ENCODE peak calls at places on chromosomes 11 and 22, in five cellular contexts. One of them, this sample, is unnamed.

GRCh38 chr22:23838686-23839468 is at the start of gene DERL3:
- DNase-seq in GM18507: peak
- DNase-seq in CD8-positive, alpha-beta memory T cell: peak
- DNase-seq in fibroblast of lung: peak
- DNase-seq in adipocyte: peak
- DNase-seq in this sample: peak

GRCh38 chr11:129724866-129725265 is 90.8 kb upstream of the TMEM45B start:
- DNase-seq in GM18507: no peak
- DNase-seq in CD8-positive, alpha-beta memory T cell: no peak
- DNase-seq in fibroblast of lung: no peak
- DNase-seq in adipocyte: no peak
- DNase-seq in this sample: no peak

GRCh38 chr22:41469218-41469851 is 418 bp downstream of the ACO2 start:
- DNase-seq in GM18507: no peak
- DNase-seq in CD8-positive, alpha-beta memory T cell: no peak
- DNase-seq in fibroblast of lung: no peak
- DNase-seq in adipocyte: peak
- DNase-seq in this sample: no peak

GRCh38 chr22:18028817-18029527 is 4.6 kb upstream of the MICAL3 start:
- DNase-seq in GM18507: no peak
- DNase-seq in CD8-positive, alpha-beta memory T cell: no peak
- DNase-seq in fibroblast of lung: no peak
- DNase-seq in adipocyte: no peak
- DNase-seq in this sample: no peak

GRCh38 chr11:58493676-58494075 is 14.2 kb downstream of the OR5B21 start:
- DNase-seq in GM18507: no peak
- DNase-seq in CD8-positive, alpha-beta memory T cell: no peak
- DNase-seq in fibroblast of lung: peak
- DNase-seq in adipocyte: no peak
- DNase-seq in this sample: no peak

GRCh38 chr11:57205046-57205671 is 23.4 kb downstream of the LRRC55 start:
- DNase-seq in GM18507: no peak
- DNase-seq in CD8-positive, alpha-beta memory T cell: no peak
- DNase-seq in fibroblast of lung: peak
- DNase-seq in adipocyte: peak
- DNase-seq in this sample: no peak

GRCh38 chr11:1845571-1846452 is 7.0 kb downstream of the TNNI2 start:
- DNase-seq in GM18507: no peak
- DNase-seq in CD8-positive, alpha-beta memory T cell: peak
- DNase-seq in fibroblast of lung: no peak
- DNase-seq in adipocyte: no peak
- DNase-seq in this sample: no peak

GRCh38 chr11:22599458-22599857 is 26.2 kb downstream of the FANCF start:
- DNase-seq in GM18507: no peak
- DNase-seq in CD8-positive, alpha-beta memory T cell: no peak
- DNase-seq in fibroblast of lung: no peak
- DNase-seq in adipocyte: no peak
- DNase-seq in this sample: no peak

GRCh38 chr11:371716-372590 is 2.7 kb downstream of the B4GALNT4 start:
- DNase-seq in GM18507: no peak
- DNase-seq in CD8-positive, alpha-beta memory T cell: no peak
- DNase-seq in fibroblast of lung: no peak
- DNase-seq in adipocyte: no peak
- DNase-seq in this sample: no peak

GRCh38 chr11:84290647-84291046 is 1004.5 kb upstream of the CCDC90B start:
- DNase-seq in GM18507: no peak
- DNase-seq in CD8-positive, alpha-beta memory T cell: no peak
- DNase-seq in fibroblast of lung: peak
- DNase-seq in adipocyte: peak
- DNase-seq in this sample: no peak

GRCh38 chr11:2077061-2077802 is 62.0 kb downstream of the IGF2 start:
- DNase-seq in GM18507: no peak
- DNase-seq in CD8-positive, alpha-beta memory T cell: no peak
- DNase-seq in fibroblast of lung: peak
- DNase-seq in adipocyte: peak
- DNase-seq in this sample: no peak

GRCh38 chr11:84947970-84948600 is 679.1 kb downstream of the DLG2 start:
- DNase-seq in GM18507: no peak
- DNase-seq in CD8-positive, alpha-beta memory T cell: no peak
- DNase-seq in fibroblast of lung: peak
- DNase-seq in adipocyte: peak
- DNase-seq in this sample: no peak

GRCh38 chr22:24310969-24311368 is 40.3 kb downstream of the SPECC1L start:
- DNase-seq in GM18507: no peak
- DNase-seq in CD8-positive, alpha-beta memory T cell: no peak
- DNase-seq in fibroblast of lung: no peak
- DNase-seq in adipocyte: no peak
- DNase-seq in this sample: no peak

GRCh38 chr11:134224710-134225662 is 515 bp downstream of the VPS26B start:
- DNase-seq in GM18507: no peak
- DNase-seq in CD8-positive, alpha-beta memory T cell: peak
- DNase-seq in fibroblast of lung: peak
- DNase-seq in adipocyte: peak
- DNase-seq in this sample: peak

GRCh38 chr11:11998091-11998781 is 10.2 kb downstream of the DKK3 start:
- DNase-seq in GM18507: no peak
- DNase-seq in CD8-positive, alpha-beta memory T cell: no peak
- DNase-seq in fibroblast of lung: peak
- DNase-seq in adipocyte: peak
- DNase-seq in this sample: no peak

GRCh38 chr11:113159967-113160621 is 154.3 kb upstream of the TTC12 start:
- DNase-seq in GM18507: no peak
- DNase-seq in CD8-positive, alpha-beta memory T cell: no peak
- DNase-seq in fibroblast of lung: no peak
- DNase-seq in adipocyte: peak
- DNase-seq in this sample: no peak

GRCh38 chr11:111324277-111324720 is 26.0 kb downstream of the POU2AF3 start:
- DNase-seq in GM18507: no peak
- DNase-seq in CD8-positive, alpha-beta memory T cell: no peak
- DNase-seq in fibroblast of lung: peak
- DNase-seq in adipocyte: peak
- DNase-seq in this sample: no peak

GRCh38 chr22:44231229-44231628 is 50.5 kb downstream of the PARVG start:
- DNase-seq in GM18507: no peak
- DNase-seq in CD8-positive, alpha-beta memory T cell: no peak
- DNase-seq in fibroblast of lung: no peak
- DNase-seq in adipocyte: no peak
- DNase-seq in this sample: no peak

GRCh38 chr11:995752-996420 is 40.6 kb downstream of the MUC6 start:
- DNase-seq in GM18507: peak
- DNase-seq in CD8-positive, alpha-beta memory T cell: no peak
- DNase-seq in fibroblast of lung: peak
- DNase-seq in adipocyte: no peak
- DNase-seq in this sample: no peak